ENCODE peak calls at places on chromosomes 3 and 15, in ten cellular contexts. K is IMR-90, U is A549, I is lower leg skin, M is GM12892, Z is tibial nerve, W is GM12891, N is body of pancreas, F is adrenal gland, C is stomach. X is an unnamed sample.

GRCh38 chr15:78162038-78162437 is 12.9 kb downstream of the IDH3A start:
- DNase-seq in K (no peak), U (no peak), I (peak), M (no peak), Z (no peak), W (no peak), N (no peak), F (no peak), C (no peak), X (no peak)

GRCh38 chr15:100940785-100941379 is 21.7 kb downstream of the LRRK1 start:
- DNase-seq in K (no peak), U (no peak), I (no peak), M (no peak), Z (no peak), W (no peak), N (no peak), F (no peak), C (no peak), X (no peak)

GRCh38 chr3:87047857-87048256 is 56.9 kb upstream of the VGLL3 start:
- DNase-seq in K (no peak), U (no peak), I (no peak), M (no peak), Z (no peak), W (no peak), N (no peak), F (no peak), C (no peak), X (no peak)

GRCh38 chr15:40441012-40441735 is 421 bp downstream of the BAHD1 start:
- DNase-seq in K (no peak), U (no peak), I (no peak), M (no peak), Z (peak), W (no peak), N (no peak), F (no peak), C (no peak), X (peak)

GRCh38 chr15:76393614-76394013 is 57.0 kb downstream of the ISL2 start:
- DNase-seq in K (peak), U (no peak), I (no peak), M (no peak), Z (no peak), W (no peak), N (no peak), F (no peak), C (no peak), X (no peak)

GRCh38 chr3:134992180-134992579 is 197.1 kb downstream of the EPHB1 start:
- DNase-seq in K (no peak), U (no peak), I (no peak), M (no peak), Z (no peak), W (no peak), N (no peak), F (no peak), C (no peak), X (no peak)

GRCh38 chr3:149532463-149533180 is 58.1 kb downstream of the TM4SF4 start:
- DNase-seq in K (no peak), U (no peak), I (no peak), M (no peak), Z (no peak), W (no peak), N (no peak), F (no peak), C (no peak), X (no peak)

GRCh38 chr3:16665282-16665741 is 60.1 kb upstream of the DAZL start:
- DNase-seq in K (no peak), U (peak), I (no peak), M (no peak), Z (no peak), W (no peak), N (no peak), F (no peak), C (no peak), X (no peak)

GRCh38 chr3:20832963-20833362 is 647.0 kb upstream of the SGO1 start:
- DNase-seq in K (no peak), U (no peak), I (no peak), M (no peak), Z (no peak), W (no peak), N (no peak), F (no peak), C (no peak), X (no peak)

GRCh38 chr15:75356539-75356938 is 9.7 kb downstream of the NEIL1 start:
- DNase-seq in K (no peak), U (no peak), I (no peak), M (no peak), Z (no peak), W (no peak), N (no peak), F (no peak), C (no peak), X (no peak)

GRCh38 chr3:188772886-188773285 is 398.9 kb upstream of the TPRG1 start:
- DNase-seq in K (peak), U (peak), I (no peak), M (no peak), Z (no peak), W (no peak), N (peak), F (peak), C (peak), X (no peak)

GRCh38 chr15:50786468-50786867 is 21.0 kb upstream of the SPPL2A start:
- DNase-seq in K (no peak), U (no peak), I (no peak), M (no peak), Z (no peak), W (no peak), N (no peak), F (no peak), C (no peak), X (no peak)

GRCh38 chr3:10340476-10340875 is 19.6 kb upstream of the SEC13 start:
- DNase-seq in K (no peak), U (no peak), I (no peak), M (no peak), Z (no peak), W (no peak), N (no peak), F (no peak), C (no peak), X (peak)

GRCh38 chr3:169772951-169773816 is at the start of gene MYNN:
- DNase-seq in K (peak), U (peak), I (peak), M (peak), Z (peak), W (peak), N (peak), F (peak), C (peak), X (peak)

GRCh38 chr15:29593086-29593485 is 229.2 kb downstream of the TJP1 start:
- DNase-seq in K (no peak), U (no peak), I (peak), M (no peak), Z (no peak), W (no peak), N (no peak), F (no peak), C (no peak), X (no peak)

GRCh38 chr15:40486066-40486770 is 15.4 kb downstream of the CHST14 start:
- DNase-seq in K (no peak), U (no peak), I (no peak), M (no peak), Z (no peak), W (no peak), N (no peak), F (no peak), C (no peak), X (no peak)

GRCh38 chr15:72342385-72342784 is 22.4 kb upstream of the CELF6 start:
- DNase-seq in K (peak), U (peak), I (no peak), M (no peak), Z (no peak), W (no peak), N (no peak), F (no peak), C (peak), X (no peak)

GRCh38 chr3:21705769-21706168 is 45.2 kb downstream of the ZNF385D start:
- DNase-seq in K (peak), U (no peak), I (peak), M (no peak), Z (no peak), W (no peak), N (peak), F (peak), C (peak), X (peak)

GRCh38 chr15:67941643-67942315 is 101.9 kb upstream of the RNU6-1 start:
- DNase-seq in K (peak), U (peak), I (no peak), M (no peak), Z (no peak), W (no peak), N (no peak), F (no peak), C (no peak), X (no peak)

GRCh38 chr3:187403768-187404270 is 35.6 kb downstream of the RTP4 start:
- DNase-seq in K (peak), U (peak), I (no peak), M (no peak), Z (no peak), W (no peak), N (no peak), F (no peak), C (no peak), X (no peak)

GRCh38 chr3:24830230-24831152 is 335.8 kb upstream of the THRB start:
- DNase-seq in K (no peak), U (no peak), I (no peak), M (no peak), Z (no peak), W (no peak), N (no peak), F (no peak), C (peak), X (no peak)

GRCh38 chr15:69792823-69793222 is 304.9 kb downstream of the TLE3 start:
- DNase-seq in K (no peak), U (no peak), I (no peak), M (no peak), Z (no peak), W (no peak), N (no peak), F (no peak), C (no peak), X (no peak)

GRCh38 chr3:59790241-59790640 is 740.4 kb upstream of the CFAP20DC start:
- DNase-seq in K (no peak), U (no peak), I (no peak), M (no peak), Z (no peak), W (no peak), N (no peak), F (no peak), C (no peak), X (no peak)

GRCh38 chr15:99732711-99733267 is 448 bp downstream of the LYSMD4 start:
- DNase-seq in K (no peak), U (no peak), I (peak), M (no peak), Z (peak), W (peak), N (no peak), F (no peak), C (peak), X (no peak)

GRCh38 chr3:141308588-141309218 is 59.6 kb upstream of the ZBTB38 start:
- DNase-seq in K (peak), U (peak), I (no peak), M (no peak), Z (no peak), W (no peak), N (peak), F (peak), C (peak), X (peak)

GRCh38 chr15:41975679-41976078 is 3.3 kb upstream of the EHD4 start:
- DNase-seq in K (no peak), U (no peak), I (peak), M (no peak), Z (no peak), W (no peak), N (no peak), F (no peak), C (no peak), X (no peak)

GRCh38 chr3:22263042-22263441 is 512.0 kb upstream of the ZNF385D start:
- DNase-seq in K (peak), U (no peak), I (no peak), M (no peak), Z (no peak), W (no peak), N (no peak), F (no peak), C (no peak), X (no peak)

GRCh38 chr3:19645093-19645492 is 288.9 kb downstream of the EFHB start:
- DNase-seq in K (no peak), U (no peak), I (no peak), M (no peak), Z (no peak), W (peak), N (no peak), F (no peak), C (no peak), X (no peak)

GRCh38 chr3:55859305-55859704 is 372.2 kb upstream of the WNT5A start:
- DNase-seq in K (no peak), U (no peak), I (no peak), M (no peak), Z (no peak), W (no peak), N (no peak), F (no peak), C (no peak), X (no peak)

GRCh38 chr15:35698978-35699377 is 153.0 kb upstream of the DPH6 start:
- DNase-seq in K (no peak), U (no peak), I (no peak), M (no peak), Z (no peak), W (no peak), N (no peak), F (no peak), C (no peak), X (no peak)

GRCh38 chr3:179452166-179452544 is 885 bp upstream of the GNB4 start:
- DNase-seq in K (peak), U (no peak), I (no peak), M (no peak), Z (no peak), W (no peak), N (no peak), F (peak), C (no peak), X (no peak)

GRCh38 chr3:40237892-40238571 is 71.5 kb upstream of the EIF1B start:
- DNase-seq in K (peak), U (peak), I (no peak), M (no peak), Z (no peak), W (no peak), N (no peak), F (no peak), C (no peak), X (no peak)

GRCh38 chr15:88644741-88645140 is 5.9 kb downstream of the ISG20 start:
- DNase-seq in K (no peak), U (no peak), I (peak), M (no peak), Z (no peak), W (no peak), N (no peak), F (no peak), C (peak), X (no peak)

GRCh38 chr3:9933561-9934234 is at the start of gene CRELD1:
- DNase-seq in K (peak), U (peak), I (peak), M (peak), Z (peak), W (peak), N (peak), F (peak), C (peak), X (peak)

GRCh38 chr3:152779649-152780048 is 55.3 kb upstream of the P2RY1 start:
- DNase-seq in K (no peak), U (no peak), I (no peak), M (no peak), Z (no peak), W (no peak), N (no peak), F (no peak), C (no peak), X (no peak)

DNA sequence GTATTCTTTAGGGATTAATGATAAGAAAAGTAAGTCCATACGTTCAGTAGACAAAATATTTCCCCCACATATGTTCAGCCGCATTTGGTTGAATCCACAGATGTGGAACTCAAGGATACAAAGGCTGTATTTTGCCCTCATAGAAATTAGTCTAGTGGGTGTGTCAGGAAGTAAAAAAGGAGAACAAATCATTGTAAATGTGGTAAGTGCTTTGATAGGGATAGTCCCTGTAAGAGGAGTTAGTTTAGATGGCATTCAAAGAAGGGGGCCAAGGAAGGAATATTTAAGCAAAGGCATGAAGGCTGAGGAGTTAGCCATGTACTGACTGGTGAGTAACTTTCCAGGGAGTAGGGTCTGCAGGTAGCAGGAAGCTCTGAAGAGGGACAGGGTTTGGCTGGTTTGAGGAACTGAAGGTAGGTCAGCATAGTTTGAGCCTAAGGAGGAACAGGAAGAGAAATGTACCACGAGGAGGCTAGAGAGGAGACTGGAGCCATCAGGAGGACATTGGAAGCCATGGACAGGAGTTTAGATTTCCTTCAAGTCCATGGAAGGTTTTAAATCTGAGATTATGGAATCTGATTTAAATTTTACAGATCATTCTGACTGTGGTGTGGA is 98.8 kb downstream of the MME start:
- DNase-seq in K (no peak), U (no peak), I (no peak), M (no peak), Z (no peak), W (no peak), N (no peak), F (no peak), C (no peak), X (no peak)
- TF ChIP-seq POLR2A in K (no peak), U (no peak), I (no peak), M (no peak), Z (no peak), W (no peak), N (no peak), F (no peak), C (no peak), X (no peak)

GRCh38 chr3:71543371-71544016 is 40.0 kb downstream of the FOXP1 start:
- DNase-seq in K (no peak), U (no peak), I (no peak), M (no peak), Z (no peak), W (no peak), N (no peak), F (no peak), C (no peak), X (no peak)

GRCh38 chr3:71541313-71541712 is 42.2 kb downstream of the FOXP1 start:
- DNase-seq in K (peak), U (no peak), I (no peak), M (no peak), Z (no peak), W (no peak), N (no peak), F (no peak), C (no peak), X (no peak)

GRCh38 chr3:71546781-71547180 is 36.7 kb downstream of the FOXP1 start:
- DNase-seq in K (no peak), U (no peak), I (no peak), M (no peak), Z (no peak), W (no peak), N (no peak), F (no peak), C (no peak), X (no peak)

GRCh38 chr3:71545330-71545729 is 38.2 kb downstream of the FOXP1 start:
- DNase-seq in K (peak), U (no peak), I (no peak), M (no peak), Z (no peak), W (no peak), N (no peak), F (no peak), C (no peak), X (no peak)

GRCh38 chr3:71542548-71543370 is 40.8 kb downstream of the FOXP1 start:
- DNase-seq in K (peak), U (peak), I (peak), M (no peak), Z (peak), W (no peak), N (peak), F (peak), C (peak), X (peak)
- TF ChIP-seq POLR2A in K (no peak), U (no peak), I (no peak), M (no peak), Z (no peak), W (no peak), N (no peak), F (no peak), C (no peak), X (no peak)

GRCh38 chr3:61236556-61236955 is 14.7 kb downstream of the FHIT start:
- DNase-seq in K (no peak), U (no peak), I (no peak), M (peak), Z (no peak), W (no peak), N (no peak), F (no peak), C (no peak), X (no peak)
- TF ChIP-seq POLR2A in K (no peak), U (no peak), I (no peak), M (no peak), Z (no peak), W (no peak), N (no peak), F (no peak), C (no peak), X (no peak)

GRCh38 chr3:30347679-30348216 is 258.7 kb upstream of the TGFBR2 start:
- DNase-seq in K (peak), U (no peak), I (no peak), M (no peak), Z (no peak), W (no peak), N (no peak), F (no peak), C (no peak), X (no peak)
- TF ChIP-seq POLR2A in K (no peak), U (no peak), I (no peak), M (no peak), Z (no peak), W (no peak), N (no peak), F (no peak), C (no peak), X (no peak)

GRCh38 chr3:127822166-127822835 is at the start of gene MGLL:
- DNase-seq in K (peak), U (peak), I (peak), M (no peak), Z (no peak), W (no peak), N (no peak), F (peak), C (peak), X (no peak)
- TF ChIP-seq POLR2A in K (no peak), U (no peak), I (no peak), M (no peak), Z (no peak), W (no peak), N (no peak), F (no peak), C (no peak), X (peak)

DNA sequence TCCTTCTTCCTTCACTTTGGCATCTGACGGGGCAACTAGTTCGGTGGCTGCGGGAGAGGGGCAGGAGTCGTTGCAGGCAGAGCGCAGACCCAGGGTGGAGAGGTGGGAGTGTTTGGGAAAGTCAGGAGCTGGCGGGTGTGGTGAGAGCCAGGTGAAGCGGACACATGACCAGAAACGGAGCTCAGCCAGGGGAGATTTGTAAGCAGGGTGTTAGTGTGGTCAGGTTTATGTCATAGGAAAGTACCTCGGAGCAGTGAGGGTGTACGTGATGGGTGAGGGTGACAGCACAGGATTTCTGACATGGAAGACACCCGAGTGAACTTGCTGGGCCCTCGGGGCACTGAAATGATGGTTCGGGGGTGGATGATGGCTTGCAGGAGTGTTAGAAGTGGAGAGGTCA is 247.4 kb upstream of the TPM1 start:
- DNase-seq in K (no peak), U (no peak), I (no peak), M (no peak), Z (no peak), W (no peak), N (no peak), F (no peak), C (no peak), X (no peak)
- TF ChIP-seq POLR2A in K (no peak), U (no peak), I (no peak), M (no peak), Z (no peak), W (no peak), N (no peak), F (no peak), C (no peak), X (no peak)

X was measured in right lobe of liver.